ENCODE peak calls at places on chromosomes 6 and 20, in ten cellular contexts. G is heart left ventricle; Q is hepatocyte; F is caudate nucleus; N is neural crest cell; U is T-helper 2 cell; W is naive thymus-derived CD8-positive, alpha-beta T cell; K is GF-D8; R is nephron progenitor cell; L is NCI-H1694 treated with DMSO at 0.1 percent for 48 hours. P is an unnamed sample.

GRCh38 chr6:127464881-127465459 is 5.8 kb upstream of the KIAA0408 start:
- DNase-seq in G (peak; percentile 63), L (peak; percentile 15), K (peak; percentile 3), R (peak; percentile 71), N (peak; percentile 66), Q (peak; percentile 79), U (peak; percentile 64), W (peak; percentile 43), F (peak; percentile 12), P (peak; percentile 22)

GRCh38 chr20:46438156-46438750 is 31.8 kb upstream of the ELMO2 start:
- DNase-seq in Q (peak; percentile 19), K (peak; percentile 9), R (no peak), G (no peak), U (peak; percentile 23), N (no peak), F (no peak), W (no peak), L (peak; percentile 80), P (peak; percentile 9)

GRCh38 chr6:50824505-50824904 is 5.8 kb downstream of the TFAP2B start:
- DNase-seq in W (no peak), U (no peak), R (no peak), L (no peak), F (no peak), N (no peak), Q (no peak), G (no peak), K (no peak), P (no peak)

GRCh38 chr6:2793491-2794151 is 28.4 kb downstream of the WRNIP1 start:
- DNase-seq in W (no peak), L (no peak), U (peak; percentile 77), K (peak; percentile 98), F (no peak), Q (peak; percentile 56), R (no peak), G (no peak), N (no peak), P (peak; percentile 66)

GRCh38 chr20:24382775-24383174 is 86.7 kb upstream of the SYNDIG1 start:
- DNase-seq in Q (peak; percentile 47), F (no peak), K (no peak), G (no peak), R (no peak), U (no peak), W (no peak), N (no peak), L (peak; percentile 90), P (no peak)

GRCh38 chr6:129498950-129499870 is 210.8 kb downstream of the ARHGAP18 start:
- DNase-seq in F (no peak), K (peak; percentile 11), W (no peak), G (peak; percentile 49), L (peak; percentile 66), Q (peak; percentile 74), R (peak; percentile 27), U (peak; percentile 61), N (no peak), P (peak; percentile 8)

GRCh38 chr20:17904027-17904426 is 64.6 kb downstream of the SNX5 start:
- DNase-seq in F (no peak), Q (no peak), L (no peak), U (peak; percentile 50), K (no peak), W (no peak), G (no peak), N (no peak), R (no peak), P (no peak)

GRCh38 chr6:90293319-90293937 is 3.2 kb downstream of the BACH2 start:
- DNase-seq in Q (no peak), U (no peak), L (peak; percentile 80), F (no peak), R (no peak), K (no peak), G (no peak), W (no peak), N (no peak), P (no peak)

GRCh38 chr6:34391023-34391485 is 1.4 kb downstream of the NUDT3 start:
- DNase-seq in U (no peak), F (no peak), Q (peak; percentile 31), N (no peak), G (peak; percentile 44), W (no peak), L (peak; percentile 51), R (peak; percentile 8), K (peak; percentile 57), P (no peak)

GRCh38 chr20:11366660-11367059 is 551.0 kb upstream of the BTBD3 start:
- DNase-seq in G (no peak), L (no peak), F (no peak), K (no peak), Q (no peak), U (no peak), N (no peak), W (no peak), R (no peak), P (no peak)

GRCh38 chr6:159089443-159089842 is 44.7 kb upstream of the TAGAP start:
- DNase-seq in Q (no peak), W (no peak), L (no peak), R (no peak), F (no peak), K (no peak), G (no peak), N (no peak), U (no peak), P (no peak)

GRCh38 chr20:1688886-1689538 is 31.4 kb upstream of the SIRPG start:
- DNase-seq in W (no peak), N (no peak), K (no peak), U (no peak), F (no peak), L (no peak), Q (no peak), G (no peak), R (no peak), P (no peak)

GRCh38 chr20:52826321-52826720 is 145.8 kb upstream of the TSHZ2 start:
- DNase-seq in G (no peak), F (no peak), K (no peak), W (no peak), U (no peak), R (no peak), N (no peak), L (no peak), Q (no peak), P (no peak)

GRCh38 chr20:53080969-53081871 is 109.1 kb downstream of the TSHZ2 start:
- DNase-seq in U (peak; percentile 81), G (no peak), W (no peak), L (no peak), N (no peak), Q (peak; percentile 69), K (no peak), F (no peak), R (no peak), P (no peak)

GRCh38 chr6:135521431-135521830 is 23.9 kb upstream of the AHI1 start:
- DNase-seq in U (no peak), Q (no peak), W (no peak), N (no peak), R (no peak), G (no peak), F (no peak), L (no peak), K (no peak), P (no peak)

GRCh38 chr20:12965880-12966270 is 42.9 kb upstream of the SPTLC3 start:
- DNase-seq in L (no peak), Q (no peak), K (no peak), G (no peak), U (no peak), N (peak; percentile 22), R (no peak), F (no peak), W (no peak), P (no peak)

GRCh38 chr6:71621918-71622519 is 264.3 kb upstream of the RIMS1 start:
- DNase-seq in N (no peak), F (no peak), L (no peak), U (no peak), K (no peak), Q (peak; percentile 30), W (no peak), G (no peak), R (no peak), P (no peak)

GRCh38 chr6:38554700-38555413 is 84.9 kb downstream of the BTBD9 start:
- DNase-seq in R (no peak), Q (no peak), L (no peak), K (no peak), F (no peak), N (no peak), W (no peak), G (no peak), U (no peak), P (no peak)

GRCh38 chr20:43583133-43583864 is 7.4 kb upstream of the IFT52 start:
- DNase-seq in L (no peak), U (no peak), K (no peak), R (no peak), Q (no peak), F (no peak), W (no peak), G (no peak), N (no peak), P (no peak)

GRCh38 chr6:29702519-29703103 is 20.6 kb upstream of the HLA-F start:
- DNase-seq in U (peak; percentile 51), N (peak; percentile 73), W (peak; percentile 71), F (no peak), R (peak; percentile 88), Q (peak; percentile 66), K (no peak), G (peak; percentile 78), L (no peak), P (peak; percentile 14)

GRCh38 chr6:150380256-150380655 is 11.4 kb downstream of the IYD start:
- DNase-seq in G (no peak), R (no peak), F (no peak), L (no peak), Q (no peak), N (no peak), K (no peak), U (no peak), W (no peak), P (no peak)

GRCh38 chr6:168448243-168448855 is 7.4 kb downstream of the SMOC2 start:
- DNase-seq in U (no peak), K (no peak), L (no peak), Q (no peak), G (no peak), F (no peak), W (no peak), R (no peak), N (no peak), P (no peak)

GRCh38 chr20:63787749-63788148 is 43.3 kb downstream of the ZBTB46 start:
- DNase-seq in L (no peak), U (no peak), K (no peak), F (no peak), W (no peak), N (no peak), G (no peak), Q (no peak), R (no peak), P (no peak)

GRCh38 chr6:27297857-27298730 is 14.0 kb downstream of the POM121L2 start:
- DNase-seq in Q (peak; percentile 27), F (no peak), R (peak; percentile 60), G (no peak), K (no peak), L (no peak), N (peak; percentile 46), U (no peak), W (no peak), P (no peak)

GRCh38 chr6:100881707-100882040 is 545 bp upstream of the ASCC3 start:
- DNase-seq in Q (no peak), K (no peak), U (no peak), G (no peak), W (no peak), R (no peak), L (peak; percentile 28), N (no peak), F (no peak), P (no peak)

GRCh38 chr20:25285856-25286798 is 38.2 kb downstream of the PYGB start:
- DNase-seq in K (no peak), Q (no peak), R (no peak), W (no peak), L (no peak), N (no peak), U (no peak), F (no peak), G (peak; percentile 15), P (no peak)

GRCh38 chr6:13081189-13081563 is 247.2 kb downstream of the TBC1D7 start:
- DNase-seq in L (no peak), K (no peak), F (no peak), W (no peak), U (no peak), G (no peak), R (no peak), Q (no peak), N (no peak), P (no peak)

GRCh38 chr6:164337925-164338381 is 923.4 kb downstream of the QKI start:
- DNase-seq in U (no peak), K (no peak), G (no peak), Q (no peak), W (no peak), L (no peak), F (no peak), N (no peak), R (no peak), P (no peak)

P was measured in GDM1.